ENCODE peak calls at places on chromosomes 2 and 18, in four cellular contexts. V is brain microvascular endothelial cell, G is right atrium auricular region, I is transverse colon. S is an unnamed sample.

GRCh38 chr2:74507145-74507925 is at the start of gene PCGF1:
- DNase-seq in G (peak; percentile 98), I (peak; percentile 100), V (peak; percentile 97), S (peak; percentile 99)

GRCh38 chr2:147171961-147172360 is 672.9 kb upstream of the ACVR2A start:
- DNase-seq in V (no peak), I (no peak), G (no peak), S (no peak)

GRCh38 chr2:57760448-57760847 is 286.2 kb upstream of the VRK2 start:
- DNase-seq in I (no peak), V (no peak), G (no peak), S (peak; percentile 35)

GRCh38 chr2:46708492-46708891 is 207.1 kb downstream of the MCFD2 start:
- DNase-seq in I (no peak), G (no peak), V (no peak), S (no peak)

GRCh38 chr2:70261501-70261900 is 3.6 kb downstream of the PCYOX1 start:
- DNase-seq in V (no peak), I (no peak), G (peak; percentile 13), S (no peak)

GRCh38 chr18:644395-645004 is 13.0 kb upstream of the TYMS start:
- DNase-seq in V (no peak), I (no peak), G (no peak), S (no peak)

GRCh38 chr2:231717281-231718180 is 9.2 kb downstream of the PTMA start:
- DNase-seq in I (no peak), V (peak; percentile 87), G (no peak), S (peak; percentile 89)

GRCh38 chr18:34660572-34660971 is 49.5 kb upstream of the DTNA start:
- DNase-seq in G (no peak), I (no peak), V (no peak), S (no peak)

GRCh38 chr2:156687126-156687525 is 250.9 kb downstream of the GPD2 start:
- DNase-seq in I (no peak), G (no peak), V (no peak), S (no peak)

GRCh38 chr2:42249887-42250286 is 80.7 kb downstream of the EML4 start:
- DNase-seq in G (no peak), I (no peak), V (no peak), S (peak; percentile 92)

GRCh38 chr2:176085861-176086771 is 2.4 kb upstream of the EVX2 start:
- DNase-seq in G (no peak), I (peak; percentile 49), V (no peak), S (peak; percentile 54)

GRCh38 chr2:112006076-112006410 is 49.0 kb upstream of the TMEM87B start:
- DNase-seq in I (no peak), G (no peak), V (peak; percentile 27), S (no peak)

GRCh38 chr18:64663086-64663485 is 514.2 kb upstream of the LINC00305 start:
- DNase-seq in G (no peak), I (no peak), V (no peak), S (no peak)

GRCh38 chr2:43225093-43225787 is 1.2 kb downstream of the ZFP36L2 start:
- DNase-seq in G (no peak), I (peak; percentile 65), V (peak; percentile 34), S (peak; percentile 60)

GRCh38 chr2:230921806-230922595 is 3.0 kb downstream of the GPR55 start:
- DNase-seq in V (no peak), I (peak; percentile 4), G (no peak), S (no peak)

GRCh38 chr2:120161190-120161589 is 62.0 kb downstream of the TMEM185B start:
- DNase-seq in I (no peak), G (no peak), V (peak; percentile 32), S (no peak)

GRCh38 chr18:63303562-63303961 is 16.0 kb downstream of the BCL2 start:
- DNase-seq in G (no peak), V (no peak), I (no peak), S (no peak)

GRCh38 chr2:64295326-64296149 is 151.3 kb upstream of the PELI1 start:
- DNase-seq in V (no peak), G (no peak), I (no peak), S (no peak)

GRCh38 chr18:79449551-79450288 is 54.0 kb downstream of the NFATC1 start:
- DNase-seq in G (no peak), V (no peak), I (no peak), S (no peak)

GRCh38 chr18:8800445-8800844 is 95.1 kb downstream of the MTCL1 start:
- DNase-seq in V (peak; percentile 94), G (no peak), I (no peak), S (peak; percentile 42)

GRCh38 chr2:110993557-110994231 is 127.0 kb upstream of the BCL2L11 start:
- DNase-seq in G (no peak), V (no peak), I (no peak), S (no peak)

GRCh38 chr2:185456517-185456916 is 282.1 kb upstream of the FSIP2 start:
- DNase-seq in I (no peak), V (no peak), G (no peak), S (no peak)

GRCh38 chr18:32768646-32769206 is 4.1 kb downstream of the KLHL14 start:
- DNase-seq in I (no peak), G (no peak), V (no peak), S (no peak)

GRCh38 chr2:161123531-161124030 is 36.6 kb upstream of the TANK start:
- DNase-seq in G (no peak), V (peak; percentile 10), I (no peak), S (no peak)

GRCh38 chr2:142897807-142898206 is 20.3 kb downstream of the KYNU start:
- DNase-seq in I (no peak), G (no peak), V (no peak), S (no peak)

GRCh38 chr2:14601070-14601770 is 31.3 kb upstream of the LRATD1 start:
- DNase-seq in G (no peak), V (no peak), I (no peak), S (no peak)

GRCh38 chr2:168470880-168471475 is 14.9 kb downstream of the CERS6 start:
- DNase-seq in V (no peak), G (no peak), I (no peak), S (no peak)

GRCh38 chr2:219634171-219634940 is 6.9 kb downstream of the SLC4A3 start:
- DNase-seq in I (no peak), V (no peak), G (no peak), S (no peak)

GRCh38 chr2:199485732-199486335 is 28.1 kb upstream of the SATB2 start:
- DNase-seq in V (peak; percentile 56), G (no peak), I (peak; percentile 82), S (peak; percentile 78)

GRCh38 chr2:161178756-161179155 is 18.5 kb downstream of the TANK start:
- DNase-seq in I (no peak), G (no peak), V (no peak), S (no peak)

GRCh38 chr2:199310654-199311275 is 147.0 kb downstream of the SATB2 start:
- DNase-seq in G (no peak), V (no peak), I (no peak), S (no peak)

GRCh38 chr18:31217455-31217854 is 54.8 kb upstream of the DSC1 start:
- DNase-seq in I (no peak), V (peak; percentile 33), G (no peak), S (peak; percentile 4)

GRCh38 chr2:232772540-232772939 is 3.8 kb downstream of the KCNJ13 start:
- DNase-seq in G (no peak), V (no peak), I (no peak), S (no peak)

GRCh38 chr2:160371251-160372009 is 122.2 kb downstream of the RBMS1 start:
- DNase-seq in G (no peak), V (no peak), I (no peak), S (no peak)

GRCh38 chr18:36942264-36942663 is 113.3 kb downstream of the KIAA1328 start:
- DNase-seq in G (no peak), I (no peak), V (peak; percentile 33), S (peak; percentile 9)

GRCh38 chr18:37332764-37333420 is 232.7 kb downstream of the CELF4 start:
- DNase-seq in I (no peak), V (no peak), G (no peak), S (no peak)

GRCh38 chr18:13934676-13935075 is 19.3 kb upstream of the MC2R start:
- DNase-seq in G (no peak), V (no peak), I (no peak), S (peak; percentile 47)

GRCh38 chr2:171858397-171858958 is 35.6 kb downstream of the SLC25A12 start:
- DNase-seq in I (no peak), G (no peak), V (no peak), S (no peak)

GRCh38 chr2:171864357-171864985 is 29.6 kb downstream of the SLC25A12 start:
- DNase-seq in V (no peak), G (no peak), I (no peak), S (no peak)

DNA sequence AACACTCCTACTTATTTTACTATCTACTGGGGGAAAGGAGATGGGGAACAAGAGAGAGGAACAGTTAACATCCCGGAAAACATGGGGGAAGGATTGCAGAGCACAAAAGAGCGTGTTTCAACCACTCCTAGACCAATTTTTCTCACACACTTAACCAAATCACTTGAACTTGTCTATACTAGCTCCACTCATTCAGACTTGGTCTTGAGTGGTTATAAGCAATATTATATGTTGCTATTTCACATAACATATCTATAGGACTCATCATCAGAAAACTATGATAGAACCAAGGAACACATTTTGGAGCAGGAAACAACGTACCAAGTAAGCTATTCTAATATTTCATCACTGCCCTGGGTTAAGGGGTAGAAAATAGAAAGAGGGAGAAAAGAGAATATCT is 31.5 kb downstream of the SLC25A12 start:
- DNase-seq in V (no peak), G (no peak), I (no peak), S (no peak)
- H3K27ac ChIP-seq in V (no peak overlapping the region), G (no peak overlapping the region), I (no peak overlapping the region), S (no peak overlapping the region)

DNA sequence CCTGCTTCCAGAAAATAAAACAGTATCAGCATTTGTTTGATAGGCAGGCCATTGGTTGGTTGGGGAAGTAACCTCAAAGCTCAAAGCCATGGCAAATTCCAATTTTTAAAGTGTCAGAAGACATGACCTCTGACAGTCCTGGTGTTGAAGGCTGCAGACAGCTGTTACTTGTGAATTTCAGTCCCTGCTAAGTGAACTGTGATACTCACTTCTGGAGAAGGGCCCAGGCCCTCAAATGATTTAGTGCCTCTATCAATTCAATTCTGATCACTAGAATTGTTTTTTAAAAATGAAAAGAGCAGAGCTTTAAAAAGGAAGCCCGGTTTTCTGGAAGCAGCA is 23.1 kb downstream of the MRPL44 start:
- DNase-seq in V (no peak), I (no peak), G (no peak), S (peak; percentile 68)
- H3K36me3 ChIP-seq in V (peaks cover 21% of the 10 kb centered on the region), I (no peaks in the 10 kb centered on the region), G (no peaks in the 10 kb centered on the region), S (peaks cover 22% of the 10 kb centered on the region)

GRCh38 chr2:24016376-24016761 is 6.5 kb downstream of the MFSD2B start:
- DNase-seq in G (no peak), I (no peak), V (no peak), S (no peak)
- H3K27ac ChIP-seq in G (no peak overlapping the region), I (no peak overlapping the region), V (peak overlapping the region; percentile 66), S (no peak overlapping the region)

GRCh38 chr2:121245120-121245820 is 39.7 kb downstream of the TFCP2L1 start:
- DNase-seq in I (peak; percentile 63), G (no peak), V (no peak), S (no peak)
- H3K36me3 ChIP-seq in I (no peaks in the 10 kb centered on the region), G (no peaks in the 10 kb centered on the region), V (no peaks in the 10 kb centered on the region), S (no peaks in the 10 kb centered on the region)

GRCh38 chr2:201953880-201954279 is 79.8 kb upstream of the FZD7 start:
- DNase-seq in V (no peak), I (no peak), G (no peak), S (no peak)

GRCh38 chr2:201949036-201950012 is 84.3 kb upstream of the FZD7 start:
- DNase-seq in V (no peak), I (no peak), G (no peak), S (peak; percentile 31)

GRCh38 chr2:201952212-201952611 is 81.4 kb upstream of the FZD7 start:
- DNase-seq in V (no peak), I (no peak), G (no peak), S (peak; percentile 58)

GRCh38 chr2:201953386-201953785 is 80.3 kb upstream of the FZD7 start:
- DNase-seq in V (no peak), G (no peak), I (no peak), S (no peak)

GRCh38 chr2:201950606-201951005 is 83.0 kb upstream of the FZD7 start:
- DNase-seq in I (no peak), V (no peak), G (no peak), S (no peak)
- H3K27ac ChIP-seq in I (no peak overlapping the region), V (no peak overlapping the region), G (no peak overlapping the region), S (no peak overlapping the region)